ENCODE peak calls at places on chromosomes 3 and 15, in four cellular contexts. G is PC-9, D is PC-3, K is fibroblast of lung. Z is an unnamed sample.

GRCh38 chr3:113468536-113468935 is 27.2 kb upstream of the CFAP44 start:
- DNase-seq in D (no peak), G (no peak), K (no peak), Z (no peak)

GRCh38 chr15:40038267-40038653 is 721 bp downstream of the SRP14 start:
- DNase-seq in G (no peak), D (peak; percentile 19), K (peak; percentile 57), Z (peak; percentile 70)

GRCh38 chr3:115788921-115789470 is 165.7 kb downstream of the GAP43 start:
- DNase-seq in G (peak; percentile 91), D (peak; percentile 97), K (peak; percentile 100), Z (peak; percentile 95)

GRCh38 chr15:34650177-34650576 is 66.7 kb upstream of the GOLGA8B start:
- DNase-seq in K (peak; percentile 91), G (no peak), D (no peak), Z (peak; percentile 89)

GRCh38 chr15:49860101-49860500 is 239.3 kb downstream of the DTWD1 start:
- DNase-seq in K (peak; percentile 92), G (no peak), D (no peak), Z (peak; percentile 75)

GRCh38 chr15:25089577-25089976 is 134.8 kb downstream of the SNRPN start:
- DNase-seq in D (no peak), K (no peak), G (no peak), Z (no peak)

GRCh38 chr3:145807990-145808389 is 353.0 kb downstream of the PLOD2 start:
- DNase-seq in D (peak; percentile 7), K (peak; percentile 59), G (no peak), Z (peak; percentile 6)

GRCh38 chr3:56985460-56986327 is 74.8 kb upstream of the SPATA12 start:
- DNase-seq in G (no peak), K (peak; percentile 47), D (no peak), Z (peak; percentile 71)

GRCh38 chr3:141686477-141687280 is 51.4 kb upstream of the RNF7 start:
- DNase-seq in G (no peak), K (peak; percentile 54), D (peak; percentile 19), Z (peak; percentile 82)

GRCh38 chr3:194080473-194080872 is 55.5 kb upstream of the HES1 start:
- DNase-seq in G (no peak), D (no peak), K (peak; percentile 49), Z (peak; percentile 13)

GRCh38 chr3:129054605-129055104 is 5.9 kb upstream of the GP9 start:
- DNase-seq in D (no peak), G (no peak), K (no peak), Z (no peak)

GRCh38 chr3:87225659-87226058 is 1.4 kb upstream of the CHMP2B start:
- DNase-seq in K (no peak), G (no peak), D (no peak), Z (peak; percentile 18)

GRCh38 chr3:196440041-196440537 is 7.9 kb upstream of the UBXN7 start:
- DNase-seq in G (no peak), K (peak; percentile 60), D (no peak), Z (peak; percentile 88)

GRCh38 chr3:131072845-131073244 is 46.2 kb downstream of the NEK11 start:
- DNase-seq in K (peak; percentile 26), G (no peak), D (no peak), Z (peak; percentile 52)

GRCh38 chr3:33061782-33062181 is 35.2 kb downstream of the GLB1 start:
- DNase-seq in K (peak; percentile 73), G (no peak), D (no peak), Z (peak; percentile 86)

GRCh38 chr3:88137836-88138235 is 11.9 kb upstream of the C3orf38 start:
- DNase-seq in D (no peak), G (no peak), K (peak; percentile 27), Z (peak; percentile 63)

GRCh38 chr3:4849136-4849535 is 130.1 kb upstream of the BHLHE40 start:
- DNase-seq in K (no peak), D (no peak), G (no peak), Z (no peak)

GRCh38 chr15:69758291-69758771 is 305.7 kb downstream of the RPLP1 start:
- DNase-seq in G (peak; percentile 89), K (peak; percentile 71), D (peak; percentile 24), Z (peak; percentile 22)

GRCh38 chr3:161559177-161559998 is 62.8 kb downstream of the OTOL1 start:
- DNase-seq in K (peak; percentile 60), D (peak; percentile 75), G (no peak), Z (peak; percentile 71)

GRCh38 chr15:33654859-33655258 is 313.4 kb upstream of the CHRM5 start:
- DNase-seq in K (no peak), D (no peak), G (no peak), Z (peak; percentile 38)

GRCh38 chr3:44893097-44893496 is 18.7 kb downstream of the TGM4 start:
- DNase-seq in K (peak; percentile 82), G (no peak), D (peak; percentile 66), Z (peak; percentile 75)

GRCh38 chr15:65612616-65612946 is 1.6 kb upstream of the INTS14 start:
- DNase-seq in K (peak; percentile 4), D (peak; percentile 31), G (peak; percentile 55), Z (peak; percentile 61)

GRCh38 chr3:15470804-15471203 is 43.4 kb downstream of the EAF1 start:
- DNase-seq in G (no peak), K (no peak), D (no peak), Z (no peak)

GRCh38 chr3:183781246-183781645 is 44.1 kb downstream of the MAP6D1 start:
- DNase-seq in G (no peak), D (no peak), K (no peak), Z (no peak)

GRCh38 chr15:33461671-33462070 is 150.9 kb downstream of the RYR3 start:
- DNase-seq in K (no peak), D (no peak), G (no peak), Z (no peak)

GRCh38 chr15:31824009-31824408 is 206.3 kb upstream of the CHRNA7 start:
- DNase-seq in G (no peak), K (no peak), D (no peak), Z (no peak)

GRCh38 chr15:75646112-75646943 is 1.4 kb upstream of the SNX33 start:
- DNase-seq in D (no peak), K (no peak), G (no peak), Z (no peak)

GRCh38 chr15:92326236-92326635 is 67.4 kb upstream of the ST8SIA2 start:
- DNase-seq in G (no peak), K (no peak), D (no peak), Z (no peak)

GRCh38 chr3:14685204-14685603 is 10.3 kb downstream of the C3orf20 start:
- DNase-seq in G (no peak), K (no peak), D (no peak), Z (no peak)

GRCh38 chr3:112653881-112654300 is 12.9 kb upstream of the CCDC80 start:
- DNase-seq in D (peak; percentile 72), G (peak; percentile 67), K (peak; percentile 96), Z (peak; percentile 93)

GRCh38 chr3:78878011-78878410 is 889.8 kb downstream of the ROBO1 start:
- DNase-seq in K (peak; percentile 89), D (no peak), G (no peak), Z (peak; percentile 61)

GRCh38 chr3:185280572-185281365 is 26.9 kb upstream of the EHHADH start:
- DNase-seq in G (peak; percentile 58), D (peak; percentile 82), K (peak; percentile 60), Z (peak; percentile 78)

GRCh38 chr3:197547618-197548017 is 8.2 kb downstream of the BDH1 start:
- DNase-seq in G (no peak), D (no peak), K (no peak), Z (no peak)

GRCh38 chr3:133674290-133674912 is 12.7 kb upstream of the TOPBP1 start:
- DNase-seq in K (peak; percentile 3), G (no peak), D (no peak), Z (peak; percentile 7)
- TF ChIP-seq EZH2 in K (peak; percentile 78), G (no peak), D (no peak), Z (no peak)

DNA sequence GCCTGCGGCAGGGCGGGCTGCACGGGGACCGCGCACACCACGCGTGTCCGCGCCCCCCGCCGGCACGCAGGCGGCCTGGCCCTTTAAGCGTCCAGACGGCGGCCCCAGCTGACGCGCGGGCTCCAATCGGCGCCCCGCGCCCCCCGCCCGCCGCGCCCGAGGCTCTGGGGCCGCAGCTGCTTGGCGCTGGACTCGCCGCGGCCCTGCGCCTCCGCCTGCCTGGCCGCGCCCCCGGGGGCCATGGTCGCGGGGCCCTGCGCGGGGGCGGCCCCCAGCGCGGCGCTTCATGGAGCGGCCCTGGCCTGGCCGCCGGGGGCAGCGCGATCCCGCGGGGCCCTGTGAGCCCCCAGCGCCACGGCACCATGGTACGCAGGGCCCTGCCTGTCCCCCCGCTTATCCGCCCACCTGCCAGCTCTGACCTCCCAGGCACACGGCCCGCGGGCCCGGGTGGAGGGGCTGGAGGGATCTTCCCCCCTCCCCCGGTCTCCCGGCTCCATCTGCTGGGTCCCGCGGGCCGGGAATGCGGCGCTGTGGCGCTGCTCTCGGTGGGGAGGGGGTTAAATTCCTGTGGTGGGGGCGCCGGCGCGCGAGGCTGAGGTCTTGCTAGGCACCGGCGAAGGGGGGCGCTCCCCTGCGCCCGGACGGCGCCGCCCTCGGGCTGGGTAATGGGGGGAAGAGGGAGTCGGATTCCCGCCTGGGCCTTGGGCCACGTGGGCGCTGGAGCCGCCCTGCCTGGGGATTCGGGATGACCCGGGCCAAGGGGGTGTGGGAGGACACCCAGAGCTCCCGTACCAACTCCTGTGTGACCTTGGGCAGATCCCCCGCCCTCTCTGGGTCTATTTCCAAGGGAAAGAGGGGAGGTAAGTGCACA is 1.1 kb downstream of the ZBTB47 start:
- DNase-seq in K (peak; percentile 62), G (no peak), D (peak; percentile 38), Z (peak; percentile 80)
- H3K4me3 ChIP-seq in K (peak overlapping the region; percentile 70), G (peak overlapping the region; percentile 66), D (peak overlapping the region; percentile 85), Z (peak overlapping the region; percentile 96)

DNA sequence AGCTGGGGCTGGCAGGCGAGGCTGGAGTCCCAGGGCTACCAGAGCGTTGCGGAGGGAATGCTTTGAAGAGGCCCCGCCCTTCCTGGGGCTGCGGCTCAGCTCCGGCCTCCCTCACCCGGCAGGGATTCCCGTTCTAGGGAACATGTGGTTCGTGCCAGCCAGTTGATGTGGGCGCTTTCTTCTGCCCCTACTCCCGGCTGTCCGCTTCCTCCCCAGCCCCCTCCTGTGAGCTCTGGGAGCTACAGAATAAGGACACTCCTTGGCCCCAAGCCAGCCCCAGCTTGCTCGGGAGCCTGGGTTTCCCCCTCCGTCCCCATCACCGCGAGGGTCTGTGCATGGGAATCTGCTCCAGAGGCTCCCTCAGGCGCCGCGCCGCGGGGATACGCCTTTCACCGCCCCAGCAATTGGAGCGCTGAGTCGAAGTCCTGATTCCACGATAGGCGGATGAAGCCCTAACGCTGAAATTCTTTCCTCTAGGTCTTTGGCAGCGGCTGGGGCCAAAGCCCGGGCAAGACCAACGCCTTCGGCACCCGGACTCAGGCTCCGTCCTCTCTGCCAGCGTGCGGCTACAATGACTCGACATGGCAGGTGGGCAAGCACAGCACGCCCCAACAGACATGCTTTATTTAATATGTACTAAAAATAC is 69.5 kb downstream of the KLF15 start:
- DNase-seq in K (peak; percentile 59), D (no peak), G (no peak), Z (peak; percentile 84)
- TF ChIP-seq EZH2 in K (no peak), D (no peak), G (no peak), Z (no peak)

GRCh38 chr15:38522922-38523321 is 41.7 kb downstream of the RASGRP1 start:
- DNase-seq in K (no peak), G (no peak), D (no peak), Z (no peak)
- H3K4me3 ChIP-seq in K (no peak overlapping the region), G (no peak overlapping the region), D (no peak overlapping the region), Z (no peak overlapping the region)

GRCh38 chr15:96322401-96323249 is 7.9 kb upstream of the NR2F2 start:
- DNase-seq in K (peak; percentile 43), G (no peak), D (peak; percentile 10), Z (peak; percentile 48)
- TF ChIP-seq EZH2 in K (no peak), G (no peak), D (no peak), Z (no peak)